ENCODE peak calls at places on chromosomes 12 and 14, in five cellular contexts. One of them, this sample, is unnamed.

GRCh38 chr12:6072302-6072752 is 52.1 kb downstream of the VWF start:
- DNase-seq in upper lobe of left lung: peak
- DNase-seq in astrocyte of the spinal cord: peak
- DNase-seq in lower leg skin: no peak
- DNase-seq in HepG2: peak
- DNase-seq in this sample: no peak

GRCh38 chr12:54054442-54055332 is 1.1 kb downstream of the HOXC4 start:
- DNase-seq in upper lobe of left lung: peak
- DNase-seq in astrocyte of the spinal cord: no peak
- DNase-seq in lower leg skin: no peak
- DNase-seq in HepG2: no peak
- DNase-seq in this sample: no peak

GRCh38 chr12:89862511-89863331 is 154.1 kb upstream of the ATP2B1 start:
- DNase-seq in upper lobe of left lung: no peak
- DNase-seq in astrocyte of the spinal cord: no peak
- DNase-seq in lower leg skin: peak
- DNase-seq in HepG2: no peak
- DNase-seq in this sample: peak

GRCh38 chr12:67364228-67364627 is 95.1 kb downstream of the CAND1 start:
- DNase-seq in upper lobe of left lung: no peak
- DNase-seq in astrocyte of the spinal cord: no peak
- DNase-seq in lower leg skin: no peak
- DNase-seq in HepG2: no peak
- DNase-seq in this sample: no peak

GRCh38 chr12:10235761-10236631 is 23.3 kb downstream of the GABARAPL1 start:
- DNase-seq in upper lobe of left lung: no peak
- DNase-seq in astrocyte of the spinal cord: peak
- DNase-seq in lower leg skin: no peak
- DNase-seq in HepG2: peak
- DNase-seq in this sample: no peak

GRCh38 chr14:24057867-24058259 is 6.1 kb downstream of the CARMIL3 start:
- DNase-seq in upper lobe of left lung: no peak
- DNase-seq in astrocyte of the spinal cord: no peak
- DNase-seq in lower leg skin: no peak
- DNase-seq in HepG2: no peak
- DNase-seq in this sample: no peak

GRCh38 chr12:30110970-30111586 is 327.3 kb upstream of the TMTC1 start:
- DNase-seq in upper lobe of left lung: no peak
- DNase-seq in astrocyte of the spinal cord: peak
- DNase-seq in lower leg skin: no peak
- DNase-seq in HepG2: no peak
- DNase-seq in this sample: no peak

GRCh38 chr12:107779077-107779840 is 4.8 kb downstream of the ASCL4 start:
- DNase-seq in upper lobe of left lung: no peak
- DNase-seq in astrocyte of the spinal cord: no peak
- DNase-seq in lower leg skin: no peak
- DNase-seq in HepG2: no peak
- DNase-seq in this sample: no peak

GRCh38 chr12:43676183-43676813 is 82.3 kb downstream of the PUS7L start:
- DNase-seq in upper lobe of left lung: no peak
- DNase-seq in astrocyte of the spinal cord: no peak
- DNase-seq in lower leg skin: no peak
- DNase-seq in HepG2: peak
- DNase-seq in this sample: no peak

GRCh38 chr12:2640709-2641108 is 154.1 kb upstream of the FKBP4 start:
- DNase-seq in upper lobe of left lung: no peak
- DNase-seq in astrocyte of the spinal cord: peak
- DNase-seq in lower leg skin: peak
- DNase-seq in HepG2: no peak
- DNase-seq in this sample: no peak

GRCh38 chr12:75592086-75592485 is 80.7 kb upstream of the KRR1 start:
- DNase-seq in upper lobe of left lung: no peak
- DNase-seq in astrocyte of the spinal cord: no peak
- DNase-seq in lower leg skin: no peak
- DNase-seq in HepG2: no peak
- DNase-seq in this sample: no peak

GRCh38 chr12:56695327-56696101 is 7.4 kb upstream of the PTGES3 start:
- DNase-seq in upper lobe of left lung: no peak
- DNase-seq in astrocyte of the spinal cord: peak
- DNase-seq in lower leg skin: no peak
- DNase-seq in HepG2: no peak
- DNase-seq in this sample: no peak

GRCh38 chr14:100800041-100800440 is 25.9 kb upstream of the MEG3 start:
- DNase-seq in upper lobe of left lung: no peak
- DNase-seq in astrocyte of the spinal cord: no peak
- DNase-seq in lower leg skin: no peak
- DNase-seq in HepG2: no peak
- DNase-seq in this sample: no peak

GRCh38 chr12:89414851-89415250 is 62.5 kb upstream of the DUSP6 start:
- DNase-seq in upper lobe of left lung: no peak
- DNase-seq in astrocyte of the spinal cord: peak
- DNase-seq in lower leg skin: no peak
- DNase-seq in HepG2: no peak
- DNase-seq in this sample: no peak

DNA sequence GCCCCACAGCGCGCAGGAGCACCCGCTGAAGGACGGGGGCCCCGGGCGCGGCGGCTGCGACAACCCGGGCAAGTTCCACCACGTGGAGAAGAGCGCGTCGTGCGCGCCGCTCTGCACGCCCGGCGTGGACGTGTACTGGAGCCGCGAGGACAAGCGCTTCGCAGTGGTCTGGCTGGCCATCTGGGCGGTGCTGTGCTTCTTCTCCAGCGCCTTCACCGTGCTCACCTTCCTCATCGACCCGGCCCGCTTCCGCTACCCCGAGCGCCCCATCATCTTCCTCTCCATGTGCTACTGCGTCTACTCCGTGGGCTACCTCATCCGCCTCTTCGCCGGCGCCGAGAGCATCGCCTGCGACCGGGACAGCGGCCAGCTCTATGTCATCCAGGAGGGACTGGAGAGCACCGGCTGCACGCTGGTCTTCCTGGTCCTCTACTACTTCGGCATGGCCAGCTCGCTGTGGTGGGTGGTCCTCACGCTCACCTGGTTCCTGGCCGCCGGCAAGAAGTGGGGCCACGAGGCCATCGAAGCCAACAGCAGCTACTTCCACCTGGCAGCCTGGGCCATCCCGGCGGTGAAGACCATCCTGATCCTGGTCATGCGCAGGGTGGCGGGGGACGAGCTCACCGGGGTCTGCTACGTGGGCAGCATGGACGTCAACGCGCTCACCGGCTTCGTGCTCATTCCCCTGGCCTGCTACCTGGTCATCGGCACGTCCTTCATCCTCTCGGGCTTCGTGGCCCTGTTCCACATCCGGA is 1.4 kb downstream of the FZD10 start:
- DNase-seq in upper lobe of left lung: peak
- DNase-seq in astrocyte of the spinal cord: no peak
- DNase-seq in lower leg skin: no peak
- DNase-seq in HepG2: no peak
- DNase-seq in this sample: no peak
- TF ChIP-seq CTCF in upper lobe of left lung: no peak
- TF ChIP-seq CTCF in astrocyte of the spinal cord: no peak
- TF ChIP-seq CTCF in lower leg skin: no peak
- TF ChIP-seq CTCF in HepG2: no peak
- TF ChIP-seq CTCF in this sample: no peak

GRCh38 chr12:52692253-52692652 is 11.1 kb downstream of the KRT77 start:
- DNase-seq in upper lobe of left lung: peak
- DNase-seq in astrocyte of the spinal cord: no peak
- DNase-seq in lower leg skin: no peak
- DNase-seq in HepG2: peak
- DNase-seq in this sample: no peak
- TF ChIP-seq CTCF in upper lobe of left lung: no peak
- TF ChIP-seq CTCF in astrocyte of the spinal cord: peak
- TF ChIP-seq CTCF in lower leg skin: no peak
- TF ChIP-seq CTCF in HepG2: peak
- TF ChIP-seq CTCF in this sample: no peak

GRCh38 chr14:65012353-65012752 is 25.7 kb downstream of the FNTB start:
- DNase-seq in upper lobe of left lung: no peak
- DNase-seq in astrocyte of the spinal cord: no peak
- DNase-seq in lower leg skin: no peak
- DNase-seq in HepG2: no peak
- DNase-seq in this sample: no peak
- TF ChIP-seq CTCF in upper lobe of left lung: no peak
- TF ChIP-seq CTCF in astrocyte of the spinal cord: no peak
- TF ChIP-seq CTCF in lower leg skin: no peak
- TF ChIP-seq CTCF in HepG2: no peak
- TF ChIP-seq CTCF in this sample: no peak

DNA sequence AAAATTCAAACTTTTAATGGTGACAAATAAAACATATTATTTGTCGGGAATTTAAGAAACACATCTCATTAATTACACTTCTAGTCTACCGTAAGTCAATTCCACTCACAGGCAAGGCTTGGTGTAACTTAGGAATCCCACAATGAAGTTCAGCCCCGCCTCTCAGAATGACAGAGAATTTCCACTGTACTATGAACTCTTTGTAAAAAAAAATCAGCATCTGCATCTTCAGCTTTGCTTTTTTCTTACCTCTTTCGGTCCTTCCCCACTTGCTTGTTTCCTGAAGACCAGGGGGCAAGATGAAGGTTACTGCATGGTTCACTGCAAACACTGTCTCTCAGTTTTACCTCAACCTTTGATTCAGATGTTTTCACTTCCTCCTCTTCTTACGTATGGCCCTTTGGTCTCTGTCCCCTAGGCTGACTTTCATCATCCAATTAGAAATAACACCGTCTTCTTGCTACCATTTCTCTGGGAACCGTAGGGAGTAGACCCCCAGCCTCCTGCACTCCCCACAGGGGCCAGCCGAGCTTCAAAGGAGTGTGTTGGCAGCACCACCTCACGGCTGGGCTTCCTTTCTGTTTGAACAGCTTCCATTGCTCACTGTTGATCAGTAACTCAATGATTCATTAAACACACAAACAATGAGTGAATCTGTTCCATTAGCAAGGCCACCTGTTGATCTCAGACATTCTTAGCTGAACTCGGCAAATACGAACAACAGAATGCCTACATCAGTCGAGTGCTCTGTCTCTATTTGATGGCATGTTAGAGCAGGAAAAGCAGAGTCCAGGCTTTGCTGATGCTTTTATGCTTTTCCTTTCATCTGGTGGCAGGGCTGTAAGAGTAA is 343.0 kb downstream of the BMP4 start:
- DNase-seq in upper lobe of left lung: no peak
- DNase-seq in astrocyte of the spinal cord: peak
- DNase-seq in lower leg skin: no peak
- DNase-seq in HepG2: peak
- DNase-seq in this sample: peak
- TF ChIP-seq CTCF in upper lobe of left lung: no peak
- TF ChIP-seq CTCF in astrocyte of the spinal cord: no peak
- TF ChIP-seq CTCF in lower leg skin: no peak
- TF ChIP-seq CTCF in HepG2: peak
- TF ChIP-seq CTCF in this sample: no peak

DNA sequence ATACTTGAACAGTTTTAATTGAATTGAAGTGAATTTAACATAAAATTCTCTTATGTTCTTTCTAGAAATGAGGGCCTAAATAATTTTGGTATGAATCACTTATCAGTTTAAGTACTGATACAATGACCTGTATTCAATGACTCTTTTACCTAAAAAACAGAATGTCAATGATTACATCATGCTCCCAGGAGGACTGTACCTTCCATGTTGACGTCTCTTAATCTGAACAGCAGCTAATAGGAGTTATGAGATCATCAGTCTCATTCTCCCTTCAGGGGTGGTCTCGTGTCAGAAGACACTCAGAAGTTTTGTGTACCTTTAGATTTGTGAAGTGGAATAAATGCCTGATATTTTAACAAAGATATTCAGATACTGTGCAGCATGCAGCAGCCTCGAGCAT is 206.3 kb downstream of the CNTN1 start:
- DNase-seq in upper lobe of left lung: no peak
- DNase-seq in astrocyte of the spinal cord: no peak
- DNase-seq in lower leg skin: no peak
- DNase-seq in HepG2: no peak
- DNase-seq in this sample: no peak
- TF ChIP-seq CTCF in upper lobe of left lung: no peak
- TF ChIP-seq CTCF in astrocyte of the spinal cord: no peak
- TF ChIP-seq CTCF in lower leg skin: no peak
- TF ChIP-seq CTCF in HepG2: no peak
- TF ChIP-seq CTCF in this sample: no peak

This sample was measured in activated B cell treated with CpG ODN at 0.5 μM for 24 hours.